ENCODE peak calls at places on chromosome 1, in seven cellular contexts. One of them, this sample, is unnamed.
A peak's percentile ranks its signal among the peaks of the same experiment; 100 is the strongest.

GRCh38 chr1:43577647-43578542 is 47.2 kb downstream of the PTPRF start:
- DNase-seq in stomach: no peak
- DNase-seq in activated T-helper 1 cell treated with anti-CD3 and anti-CD28 coated beads, Interleukin-12 subunit alpha, Interleukin-12 subunit beta, Interleukin-2, Interleukin-4 antibody, amounts not matched to agents 30 ng/mL and 10 ng/mL and 1 ng/mL, durations not matched to agents 14 hours and 24 hours and 36 hours: no peak
- DNase-seq in stimulated activated CD8-positive, alpha-beta memory T cell treated with anti-CD3 and anti-CD28 coated beads, Interleukin-2, amount 100 ng/mL, for 1 hour: no peak
- DNase-seq in CD8-positive, alpha-beta memory T cell: no peak
- DNase-seq in GM10248: no peak
- DNase-seq in tibial artery: no peak
- DNase-seq in this sample: no peak

GRCh38 chr1:107538502-107538901 is 397.7 kb downstream of the NTNG1 start:
- DNase-seq in activated T-helper 1 cell treated with anti-CD3 and anti-CD28 coated beads, Interleukin-12 subunit alpha, Interleukin-12 subunit beta, Interleukin-2, Interleukin-4 antibody, amounts not matched to agents 30 ng/mL and 10 ng/mL and 1 ng/mL, durations not matched to agents 14 hours and 24 hours and 36 hours: no peak
- DNase-seq in stomach: no peak
- DNase-seq in tibial artery: no peak
- DNase-seq in CD8-positive, alpha-beta memory T cell: no peak
- DNase-seq in stimulated activated CD8-positive, alpha-beta memory T cell treated with anti-CD3 and anti-CD28 coated beads, Interleukin-2, amount 100 ng/mL, for 1 hour: no peak
- DNase-seq in GM10248: no peak
- DNase-seq in this sample: no peak

GRCh38 chr1:153023109-153023508 is 7.9 kb upstream of the SPRR1B start:
- DNase-seq in stimulated activated CD8-positive, alpha-beta memory T cell treated with anti-CD3 and anti-CD28 coated beads, Interleukin-2, amount 100 ng/mL, for 1 hour: no peak
- DNase-seq in activated T-helper 1 cell treated with anti-CD3 and anti-CD28 coated beads, Interleukin-12 subunit alpha, Interleukin-12 subunit beta, Interleukin-2, Interleukin-4 antibody, amounts not matched to agents 30 ng/mL and 10 ng/mL and 1 ng/mL, durations not matched to agents 14 hours and 24 hours and 36 hours: no peak
- DNase-seq in CD8-positive, alpha-beta memory T cell: no peak
- DNase-seq in stomach: no peak
- DNase-seq in GM10248: no peak
- DNase-seq in tibial artery: no peak
- DNase-seq in this sample: no peak

GRCh38 chr1:42529724-42530161 is 66.7 kb downstream of the CCDC30 start:
- DNase-seq in activated T-helper 1 cell treated with anti-CD3 and anti-CD28 coated beads, Interleukin-12 subunit alpha, Interleukin-12 subunit beta, Interleukin-2, Interleukin-4 antibody, amounts not matched to agents 30 ng/mL and 10 ng/mL and 1 ng/mL, durations not matched to agents 14 hours and 24 hours and 36 hours: no peak
- DNase-seq in stimulated activated CD8-positive, alpha-beta memory T cell treated with anti-CD3 and anti-CD28 coated beads, Interleukin-2, amount 100 ng/mL, for 1 hour: no peak
- DNase-seq in CD8-positive, alpha-beta memory T cell: no peak
- DNase-seq in tibial artery: no peak
- DNase-seq in GM10248: no peak
- DNase-seq in stomach: no peak
- DNase-seq in this sample: peak; percentile 9

GRCh38 chr1:234599617-234600417 is 10.2 kb downstream of the IRF2BP2 start:
- DNase-seq in stomach: peak; percentile 89
- DNase-seq in GM10248: peak; percentile 86
- DNase-seq in stimulated activated CD8-positive, alpha-beta memory T cell treated with anti-CD3 and anti-CD28 coated beads, Interleukin-2, amount 100 ng/mL, for 1 hour: no peak
- DNase-seq in activated T-helper 1 cell treated with anti-CD3 and anti-CD28 coated beads, Interleukin-12 subunit alpha, Interleukin-12 subunit beta, Interleukin-2, Interleukin-4 antibody, amounts not matched to agents 30 ng/mL and 10 ng/mL and 1 ng/mL, durations not matched to agents 14 hours and 24 hours and 36 hours: peak; percentile 69
- DNase-seq in tibial artery: peak; percentile 97
- DNase-seq in CD8-positive, alpha-beta memory T cell: peak; percentile 86
- DNase-seq in this sample: peak; percentile 93

GRCh38 chr1:67347688-67348472 is 40.2 kb downstream of the IL12RB2 start:
- DNase-seq in GM10248: peak; percentile 36
- DNase-seq in activated T-helper 1 cell treated with anti-CD3 and anti-CD28 coated beads, Interleukin-12 subunit alpha, Interleukin-12 subunit beta, Interleukin-2, Interleukin-4 antibody, amounts not matched to agents 30 ng/mL and 10 ng/mL and 1 ng/mL, durations not matched to agents 14 hours and 24 hours and 36 hours: no peak
- DNase-seq in stimulated activated CD8-positive, alpha-beta memory T cell treated with anti-CD3 and anti-CD28 coated beads, Interleukin-2, amount 100 ng/mL, for 1 hour: no peak
- DNase-seq in tibial artery: no peak
- DNase-seq in stomach: peak; percentile 41
- DNase-seq in CD8-positive, alpha-beta memory T cell: no peak
- DNase-seq in this sample: no peak

GRCh38 chr1:62688687-62689085 is 500 bp upstream of the DOCK7 start:
- DNase-seq in tibial artery: no peak
- DNase-seq in CD8-positive, alpha-beta memory T cell: no peak
- DNase-seq in stimulated activated CD8-positive, alpha-beta memory T cell treated with anti-CD3 and anti-CD28 coated beads, Interleukin-2, amount 100 ng/mL, for 1 hour: no peak
- DNase-seq in GM10248: no peak
- DNase-seq in stomach: no peak
- DNase-seq in activated T-helper 1 cell treated with anti-CD3 and anti-CD28 coated beads, Interleukin-12 subunit alpha, Interleukin-12 subunit beta, Interleukin-2, Interleukin-4 antibody, amounts not matched to agents 30 ng/mL and 10 ng/mL and 1 ng/mL, durations not matched to agents 14 hours and 24 hours and 36 hours: no peak
- DNase-seq in this sample: peak; percentile 20

GRCh38 chr1:1210726-1211540 is 3.0 kb downstream of the TNFRSF4 start:
- DNase-seq in CD8-positive, alpha-beta memory T cell: peak; percentile 44
- DNase-seq in tibial artery: no peak
- DNase-seq in GM10248: no peak
- DNase-seq in stomach: no peak
- DNase-seq in stimulated activated CD8-positive, alpha-beta memory T cell treated with anti-CD3 and anti-CD28 coated beads, Interleukin-2, amount 100 ng/mL, for 1 hour: no peak
- DNase-seq in activated T-helper 1 cell treated with anti-CD3 and anti-CD28 coated beads, Interleukin-12 subunit alpha, Interleukin-12 subunit beta, Interleukin-2, Interleukin-4 antibody, amounts not matched to agents 30 ng/mL and 10 ng/mL and 1 ng/mL, durations not matched to agents 14 hours and 24 hours and 36 hours: no peak
- DNase-seq in this sample: peak; percentile 46

GRCh38 chr1:82179162-82179561 is 378.4 kb downstream of the ADGRL2 start:
- DNase-seq in stomach: no peak
- DNase-seq in CD8-positive, alpha-beta memory T cell: no peak
- DNase-seq in stimulated activated CD8-positive, alpha-beta memory T cell treated with anti-CD3 and anti-CD28 coated beads, Interleukin-2, amount 100 ng/mL, for 1 hour: no peak
- DNase-seq in activated T-helper 1 cell treated with anti-CD3 and anti-CD28 coated beads, Interleukin-12 subunit alpha, Interleukin-12 subunit beta, Interleukin-2, Interleukin-4 antibody, amounts not matched to agents 30 ng/mL and 10 ng/mL and 1 ng/mL, durations not matched to agents 14 hours and 24 hours and 36 hours: no peak
- DNase-seq in tibial artery: no peak
- DNase-seq in GM10248: no peak
- DNase-seq in this sample: no peak

GRCh38 chr1:74266001-74266400 is 30.8 kb downstream of the TNNI3K start:
- DNase-seq in GM10248: no peak
- DNase-seq in stimulated activated CD8-positive, alpha-beta memory T cell treated with anti-CD3 and anti-CD28 coated beads, Interleukin-2, amount 100 ng/mL, for 1 hour: no peak
- DNase-seq in CD8-positive, alpha-beta memory T cell: no peak
- DNase-seq in stomach: no peak
- DNase-seq in activated T-helper 1 cell treated with anti-CD3 and anti-CD28 coated beads, Interleukin-12 subunit alpha, Interleukin-12 subunit beta, Interleukin-2, Interleukin-4 antibody, amounts not matched to agents 30 ng/mL and 10 ng/mL and 1 ng/mL, durations not matched to agents 14 hours and 24 hours and 36 hours: no peak
- DNase-seq in tibial artery: no peak
- DNase-seq in this sample: no peak

GRCh38 chr1:240803151-240803550 is 191.2 kb upstream of the GREM2 start:
- DNase-seq in stomach: no peak
- DNase-seq in activated T-helper 1 cell treated with anti-CD3 and anti-CD28 coated beads, Interleukin-12 subunit alpha, Interleukin-12 subunit beta, Interleukin-2, Interleukin-4 antibody, amounts not matched to agents 30 ng/mL and 10 ng/mL and 1 ng/mL, durations not matched to agents 14 hours and 24 hours and 36 hours: no peak
- DNase-seq in CD8-positive, alpha-beta memory T cell: no peak
- DNase-seq in tibial artery: no peak
- DNase-seq in stimulated activated CD8-positive, alpha-beta memory T cell treated with anti-CD3 and anti-CD28 coated beads, Interleukin-2, amount 100 ng/mL, for 1 hour: no peak
- DNase-seq in GM10248: no peak
- DNase-seq in this sample: no peak

GRCh38 chr1:93615201-93616150 is 66.2 kb downstream of the BCAR3 start:
- DNase-seq in activated T-helper 1 cell treated with anti-CD3 and anti-CD28 coated beads, Interleukin-12 subunit alpha, Interleukin-12 subunit beta, Interleukin-2, Interleukin-4 antibody, amounts not matched to agents 30 ng/mL and 10 ng/mL and 1 ng/mL, durations not matched to agents 14 hours and 24 hours and 36 hours: no peak
- DNase-seq in tibial artery: no peak
- DNase-seq in stimulated activated CD8-positive, alpha-beta memory T cell treated with anti-CD3 and anti-CD28 coated beads, Interleukin-2, amount 100 ng/mL, for 1 hour: no peak
- DNase-seq in stomach: no peak
- DNase-seq in CD8-positive, alpha-beta memory T cell: no peak
- DNase-seq in GM10248: peak; percentile 70
- DNase-seq in this sample: no peak

GRCh38 chr1:24379733-24380315 is 33.8 kb downstream of the STPG1 start:
- DNase-seq in GM10248: no peak
- DNase-seq in activated T-helper 1 cell treated with anti-CD3 and anti-CD28 coated beads, Interleukin-12 subunit alpha, Interleukin-12 subunit beta, Interleukin-2, Interleukin-4 antibody, amounts not matched to agents 30 ng/mL and 10 ng/mL and 1 ng/mL, durations not matched to agents 14 hours and 24 hours and 36 hours: no peak
- DNase-seq in stimulated activated CD8-positive, alpha-beta memory T cell treated with anti-CD3 and anti-CD28 coated beads, Interleukin-2, amount 100 ng/mL, for 1 hour: no peak
- DNase-seq in CD8-positive, alpha-beta memory T cell: no peak
- DNase-seq in stomach: no peak
- DNase-seq in tibial artery: no peak
- DNase-seq in this sample: no peak

GRCh38 chr1:93715529-93716126 is 34.0 kb upstream of the BCAR3 start:
- DNase-seq in CD8-positive, alpha-beta memory T cell: no peak
- DNase-seq in stimulated activated CD8-positive, alpha-beta memory T cell treated with anti-CD3 and anti-CD28 coated beads, Interleukin-2, amount 100 ng/mL, for 1 hour: no peak
- DNase-seq in tibial artery: no peak
- DNase-seq in GM10248: no peak
- DNase-seq in stomach: no peak
- DNase-seq in activated T-helper 1 cell treated with anti-CD3 and anti-CD28 coated beads, Interleukin-12 subunit alpha, Interleukin-12 subunit beta, Interleukin-2, Interleukin-4 antibody, amounts not matched to agents 30 ng/mL and 10 ng/mL and 1 ng/mL, durations not matched to agents 14 hours and 24 hours and 36 hours: no peak
- DNase-seq in this sample: no peak